ENCODE peak calls at places on chromosomes 3 and 15, in five cellular contexts. One of them, this sample, is unnamed.
A peak's percentile ranks its signal among the peaks of the same experiment; 100 is the strongest.

GRCh38 chr15:48940508-48940907 is 23.2 kb downstream of the SHC4 start:
- DNase-seq in AML-193: no peak
- DNase-seq in germinal center: no peak
- DNase-seq in G401: no peak
- DNase-seq in activated CD4-positive, CD25-positive, alpha-beta regulatory T cell: no peak
- DNase-seq in this sample: peak; percentile 62

GRCh38 chr3:64675848-64676247 is 12.0 kb downstream of the ADAMTS9 start:
- DNase-seq in G401: no peak
- DNase-seq in activated CD4-positive, CD25-positive, alpha-beta regulatory T cell: no peak
- DNase-seq in germinal center: no peak
- DNase-seq in AML-193: no peak
- DNase-seq in this sample: no peak

GRCh38 chr3:129119365-129120100 is 2.1 kb downstream of the RAB43 start:
- DNase-seq in G401: peak; percentile 83
- DNase-seq in germinal center: no peak
- DNase-seq in activated CD4-positive, CD25-positive, alpha-beta regulatory T cell: no peak
- DNase-seq in AML-193: no peak
- DNase-seq in this sample: no peak

GRCh38 chr3:95338446-95338845 is 1275.6 kb downstream of the NSUN3 start:
- DNase-seq in AML-193: no peak
- DNase-seq in activated CD4-positive, CD25-positive, alpha-beta regulatory T cell: no peak
- DNase-seq in germinal center: no peak
- DNase-seq in G401: no peak
- DNase-seq in this sample: no peak

GRCh38 chr15:93942140-93942808 is 289.1 kb upstream of the MCTP2 start:
- DNase-seq in G401: no peak
- DNase-seq in germinal center: no peak
- DNase-seq in activated CD4-positive, CD25-positive, alpha-beta regulatory T cell: no peak
- DNase-seq in AML-193: no peak
- DNase-seq in this sample: no peak

GRCh38 chr3:133531981-133532380 is 41.5 kb upstream of the CDV3 start:
- DNase-seq in G401: no peak
- DNase-seq in AML-193: no peak
- DNase-seq in activated CD4-positive, CD25-positive, alpha-beta regulatory T cell: no peak
- DNase-seq in germinal center: no peak
- DNase-seq in this sample: no peak

GRCh38 chr3:120148187-120148954 is 54.1 kb upstream of the GSK3B start:
- DNase-seq in activated CD4-positive, CD25-positive, alpha-beta regulatory T cell: no peak
- DNase-seq in G401: no peak
- DNase-seq in germinal center: no peak
- DNase-seq in AML-193: no peak
- DNase-seq in this sample: no peak

GRCh38 chr15:23823508-23823907 is 136.4 kb upstream of the NDN start:
- DNase-seq in activated CD4-positive, CD25-positive, alpha-beta regulatory T cell: no peak
- DNase-seq in germinal center: no peak
- DNase-seq in AML-193: peak; percentile 18
- DNase-seq in G401: no peak
- DNase-seq in this sample: no peak

GRCh38 chr3:118675305-118675704 is 359.3 kb downstream of the IGSF11 start:
- DNase-seq in germinal center: no peak
- DNase-seq in G401: no peak
- DNase-seq in AML-193: no peak
- DNase-seq in activated CD4-positive, CD25-positive, alpha-beta regulatory T cell: no peak
- DNase-seq in this sample: no peak

GRCh38 chr15:66706225-66706732 is 4.2 kb downstream of the SMAD6 start:
- DNase-seq in germinal center: no peak
- DNase-seq in activated CD4-positive, CD25-positive, alpha-beta regulatory T cell: no peak
- DNase-seq in G401: peak; percentile 16
- DNase-seq in AML-193: no peak
- DNase-seq in this sample: peak; percentile 42

GRCh38 chr3:33900809-33901505 is 102.5 kb downstream of the PDCD6IP start:
- DNase-seq in G401: no peak
- DNase-seq in germinal center: no peak
- DNase-seq in AML-193: no peak
- DNase-seq in activated CD4-positive, CD25-positive, alpha-beta regulatory T cell: no peak
- DNase-seq in this sample: no peak